ENCODE peak calls at places on chromosomes 13 and 19, in seven cellular contexts. One of them, this sample, is unnamed.
A peak's percentile ranks its signal among the peaks of the same experiment; 100 is the strongest.

GRCh38 chr19:29690842-29691241 is 24.2 kb downstream of the C19orf12 start:
- DNase-seq in GM12878: no peak
- DNase-seq in SK-N-SH: no peak
- DNase-seq in HepG2: peak; percentile 67
- DNase-seq in H1: no peak
- DNase-seq in K562: peak; percentile 80
- DNase-seq in HCT116: peak; percentile 23
- DNase-seq in this sample: no peak

GRCh38 chr19:51586799-51587198 is 15.7 kb downstream of the ZNF175 start:
- DNase-seq in HepG2: no peak
- DNase-seq in SK-N-SH: no peak
- DNase-seq in GM12878: no peak
- DNase-seq in H1: no peak
- DNase-seq in HCT116: no peak
- DNase-seq in K562: no peak
- DNase-seq in this sample: no peak

GRCh38 chr19:49849433-49850220 is 1.3 kb upstream of the PTOV1 start:
- DNase-seq in HCT116: no peak
- DNase-seq in GM12878: no peak
- DNase-seq in SK-N-SH: no peak
- DNase-seq in K562: no peak
- DNase-seq in H1: no peak
- DNase-seq in HepG2: no peak
- DNase-seq in this sample: no peak

GRCh38 chr13:112670118-112670517 is 19.7 kb upstream of the ATP11A start:
- DNase-seq in HepG2: peak; percentile 20
- DNase-seq in GM12878: no peak
- DNase-seq in HCT116: no peak
- DNase-seq in K562: no peak
- DNase-seq in H1: no peak
- DNase-seq in SK-N-SH: no peak
- DNase-seq in this sample: no peak

GRCh38 chr19:17654993-17655392 is 33.2 kb downstream of the UNC13A start:
- DNase-seq in SK-N-SH: peak; percentile 62
- DNase-seq in H1: no peak
- DNase-seq in HepG2: no peak
- DNase-seq in GM12878: no peak
- DNase-seq in HCT116: peak; percentile 64
- DNase-seq in K562: peak; percentile 40
- DNase-seq in this sample: no peak

GRCh38 chr13:114100446-114101320 is 31.7 kb downstream of the RASA3 start:
- DNase-seq in H1: no peak
- DNase-seq in HepG2: no peak
- DNase-seq in HCT116: no peak
- DNase-seq in GM12878: no peak
- DNase-seq in SK-N-SH: peak; percentile 39
- DNase-seq in K562: no peak
- DNase-seq in this sample: no peak

GRCh38 chr13:29081697-29082440 is 261.7 kb downstream of the MTUS2 start:
- DNase-seq in HepG2: no peak
- DNase-seq in HCT116: no peak
- DNase-seq in K562: no peak
- DNase-seq in H1: no peak
- DNase-seq in GM12878: no peak
- DNase-seq in SK-N-SH: no peak
- DNase-seq in this sample: no peak

GRCh38 chr13:98419786-98420559 is 156.9 kb downstream of the STK24 start:
- DNase-seq in SK-N-SH: no peak
- DNase-seq in HCT116: no peak
- DNase-seq in H1: no peak
- DNase-seq in GM12878: no peak
- DNase-seq in K562: no peak
- DNase-seq in HepG2: no peak
- DNase-seq in this sample: no peak

GRCh38 chr13:44758595-44759221 is 182.6 kb upstream of the TSC22D1 start:
- DNase-seq in HepG2: peak; percentile 22
- DNase-seq in HCT116: no peak
- DNase-seq in H1: no peak
- DNase-seq in SK-N-SH: no peak
- DNase-seq in GM12878: no peak
- DNase-seq in K562: no peak
- DNase-seq in this sample: no peak

GRCh38 chr13:21739771-21740170 is 68.9 kb downstream of the FGF9 start:
- DNase-seq in GM12878: no peak
- DNase-seq in HCT116: no peak
- DNase-seq in HepG2: no peak
- DNase-seq in H1: no peak
- DNase-seq in K562: no peak
- DNase-seq in SK-N-SH: no peak
- DNase-seq in this sample: no peak

GRCh38 chr19:14116525-14116917 is 1.0 kb downstream of the PRKACA start:
- DNase-seq in H1: no peak
- DNase-seq in K562: no peak
- DNase-seq in HCT116: no peak
- DNase-seq in SK-N-SH: no peak
- DNase-seq in HepG2: no peak
- DNase-seq in GM12878: no peak
- DNase-seq in this sample: no peak

GRCh38 chr13:40664100-40665060 is 2.1 kb downstream of the FOXO1 start:
- DNase-seq in GM12878: no peak
- DNase-seq in HCT116: no peak
- DNase-seq in HepG2: peak; percentile 43
- DNase-seq in K562: peak; percentile 53
- DNase-seq in SK-N-SH: peak; percentile 70
- DNase-seq in H1: no peak
- DNase-seq in this sample: no peak

GRCh38 chr19:12834976-12835757 is 788 bp upstream of the RTBDN start:
- DNase-seq in GM12878: no peak
- DNase-seq in SK-N-SH: peak; percentile 85
- DNase-seq in H1: no peak
- DNase-seq in HepG2: no peak
- DNase-seq in K562: peak; percentile 85
- DNase-seq in HCT116: peak; percentile 69
- DNase-seq in this sample: no peak

GRCh38 chr13:43831088-43831487 is 44.3 kb upstream of the ENOX1 start:
- DNase-seq in HepG2: no peak
- DNase-seq in SK-N-SH: no peak
- DNase-seq in GM12878: no peak
- DNase-seq in K562: no peak
- DNase-seq in H1: no peak
- DNase-seq in HCT116: no peak
- DNase-seq in this sample: no peak

GRCh38 chr13:49731766-49732165 is 40.5 kb upstream of the EBPL start:
- DNase-seq in SK-N-SH: no peak
- DNase-seq in K562: no peak
- DNase-seq in HCT116: no peak
- DNase-seq in HepG2: no peak
- DNase-seq in GM12878: no peak
- DNase-seq in H1: no peak
- DNase-seq in this sample: no peak

GRCh38 chr19:45187421-45188100 is 9.0 kb downstream of the BLOC1S3 start:
- DNase-seq in K562: peak; percentile 66
- DNase-seq in GM12878: no peak
- DNase-seq in H1: no peak
- DNase-seq in HepG2: peak; percentile 49
- DNase-seq in SK-N-SH: peak; percentile 67
- DNase-seq in HCT116: no peak
- DNase-seq in this sample: no peak

GRCh38 chr13:73293902-73294523 is 235.2 kb downstream of the KLF5 start:
- DNase-seq in SK-N-SH: no peak
- DNase-seq in K562: no peak
- DNase-seq in GM12878: no peak
- DNase-seq in HepG2: peak; percentile 3
- DNase-seq in HCT116: no peak
- DNase-seq in H1: peak; percentile 2
- DNase-seq in this sample: peak; percentile 8

GRCh38 chr19:58056261-58056660 is 2.8 kb upstream of the ZNF135 start:
- DNase-seq in SK-N-SH: no peak
- DNase-seq in H1: no peak
- DNase-seq in K562: no peak
- DNase-seq in GM12878: no peak
- DNase-seq in HepG2: no peak
- DNase-seq in HCT116: no peak
- DNase-seq in this sample: no peak

GRCh38 chr13:103473081-103473480 is 406.9 kb upstream of the SLC10A2 start:
- DNase-seq in H1: no peak
- DNase-seq in K562: no peak
- DNase-seq in SK-N-SH: no peak
- DNase-seq in HepG2: no peak
- DNase-seq in GM12878: no peak
- DNase-seq in HCT116: no peak
- DNase-seq in this sample: no peak

GRCh38 chr13:33927315-33927714 is 109.4 kb downstream of the RFC3 start:
- DNase-seq in GM12878: no peak
- DNase-seq in H1: no peak
- DNase-seq in SK-N-SH: no peak
- DNase-seq in HCT116: no peak
- DNase-seq in K562: no peak
- DNase-seq in HepG2: no peak
- DNase-seq in this sample: no peak

GRCh38 chr19:7982651-7983099 is 22.8 kb downstream of the ELAVL1 start:
- DNase-seq in H1: no peak
- DNase-seq in HepG2: no peak
- DNase-seq in K562: no peak
- DNase-seq in GM12878: no peak
- DNase-seq in SK-N-SH: no peak
- DNase-seq in HCT116: no peak
- DNase-seq in this sample: no peak

GRCh38 chr19:2627319-2627829 is 75.1 kb downstream of the GNG7 start:
- DNase-seq in HCT116: peak; percentile 92
- DNase-seq in SK-N-SH: no peak
- DNase-seq in GM12878: no peak
- DNase-seq in H1: no peak
- DNase-seq in K562: no peak
- DNase-seq in HepG2: peak; percentile 68
- DNase-seq in this sample: no peak
- H3K9ac ChIP-seq in HCT116: peak overlapping the region; percentile 49
- H3K9ac ChIP-seq in SK-N-SH: peak overlapping the region; percentile 4
- H3K9ac ChIP-seq in GM12878: no peak overlapping the region
- H3K9ac ChIP-seq in H1: no peak overlapping the region
- H3K9ac ChIP-seq in K562: no peak overlapping the region
- H3K9ac ChIP-seq in HepG2: peak overlapping the region; percentile 14
- H3K9ac ChIP-seq in this sample: no peak overlapping the region

DNA sequence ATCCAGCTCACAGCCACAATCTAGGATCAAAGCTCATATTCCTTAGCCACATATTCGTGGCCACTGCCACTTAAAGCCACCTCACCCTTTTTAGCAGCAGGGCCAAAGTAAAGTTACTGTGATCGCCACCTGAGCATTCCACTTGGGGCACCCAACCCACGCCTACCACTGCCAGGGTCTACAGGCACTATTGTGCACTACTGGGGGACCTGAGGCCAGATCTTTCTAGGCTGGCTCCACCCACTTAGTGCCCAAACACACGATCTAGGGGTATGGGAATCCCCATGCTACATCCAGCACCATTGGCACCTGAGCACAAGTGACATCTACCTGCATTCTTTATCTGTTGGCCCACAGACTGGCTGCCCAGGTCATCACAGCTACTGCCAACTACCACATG is 517.9 kb upstream of the PRR20A start:
- DNase-seq in HepG2: no peak
- DNase-seq in GM12878: no peak
- DNase-seq in SK-N-SH: no peak
- DNase-seq in K562: no peak
- DNase-seq in HCT116: no peak
- DNase-seq in H1: no peak
- DNase-seq in this sample: no peak
- TF ChIP-seq YY1 in HepG2: no peak
- TF ChIP-seq YY1 in GM12878: no peak
- TF ChIP-seq YY1 in SK-N-SH: no peak
- TF ChIP-seq YY1 in K562: no peak
- TF ChIP-seq YY1 in HCT116: no peak
- TF ChIP-seq YY1 in H1: no peak
- TF ChIP-seq YY1 in this sample: no peak

GRCh38 chr19:38561658-38562057 is 56.1 kb downstream of the MAP4K1 start:
- DNase-seq in K562: no peak
- DNase-seq in GM12878: no peak
- DNase-seq in H1: no peak
- DNase-seq in SK-N-SH: no peak
- DNase-seq in HepG2: no peak
- DNase-seq in HCT116: no peak
- DNase-seq in this sample: no peak

GRCh38 chr19:38562096-38562495 is 55.7 kb downstream of the MAP4K1 start:
- DNase-seq in H1: no peak
- DNase-seq in HCT116: no peak
- DNase-seq in GM12878: no peak
- DNase-seq in SK-N-SH: no peak
- DNase-seq in K562: no peak
- DNase-seq in HepG2: no peak
- DNase-seq in this sample: no peak

GRCh38 chr19:38563475-38563874 is 54.3 kb downstream of the MAP4K1 start:
- DNase-seq in GM12878: no peak
- DNase-seq in H1: no peak
- DNase-seq in HCT116: no peak
- DNase-seq in K562: no peak
- DNase-seq in HepG2: no peak
- DNase-seq in SK-N-SH: no peak
- DNase-seq in this sample: no peak

GRCh38 chr19:38565686-38566105 is 52.1 kb downstream of the MAP4K1 start:
- DNase-seq in K562: no peak
- DNase-seq in SK-N-SH: no peak
- DNase-seq in HCT116: no peak
- DNase-seq in HepG2: no peak
- DNase-seq in GM12878: no peak
- DNase-seq in H1: no peak
- DNase-seq in this sample: no peak

GRCh38 chr19:38564981-38565685 is 52.6 kb downstream of the MAP4K1 start:
- DNase-seq in SK-N-SH: peak; percentile 78
- DNase-seq in K562: no peak
- DNase-seq in GM12878: no peak
- DNase-seq in H1: no peak
- DNase-seq in HepG2: no peak
- DNase-seq in HCT116: no peak
- DNase-seq in this sample: no peak
- H3K4me3 ChIP-seq in SK-N-SH: peak overlapping the region; percentile 4
- H3K4me3 ChIP-seq in K562: no peak overlapping the region
- H3K4me3 ChIP-seq in GM12878: peak overlapping the region; percentile 36
- H3K4me3 ChIP-seq in H1: peak overlapping the region; percentile 12
- H3K4me3 ChIP-seq in HepG2: peak overlapping the region; percentile 16
- H3K4me3 ChIP-seq in HCT116: peak overlapping the region; percentile 35
- H3K4me3 ChIP-seq in this sample: no peak overlapping the region

DNA sequence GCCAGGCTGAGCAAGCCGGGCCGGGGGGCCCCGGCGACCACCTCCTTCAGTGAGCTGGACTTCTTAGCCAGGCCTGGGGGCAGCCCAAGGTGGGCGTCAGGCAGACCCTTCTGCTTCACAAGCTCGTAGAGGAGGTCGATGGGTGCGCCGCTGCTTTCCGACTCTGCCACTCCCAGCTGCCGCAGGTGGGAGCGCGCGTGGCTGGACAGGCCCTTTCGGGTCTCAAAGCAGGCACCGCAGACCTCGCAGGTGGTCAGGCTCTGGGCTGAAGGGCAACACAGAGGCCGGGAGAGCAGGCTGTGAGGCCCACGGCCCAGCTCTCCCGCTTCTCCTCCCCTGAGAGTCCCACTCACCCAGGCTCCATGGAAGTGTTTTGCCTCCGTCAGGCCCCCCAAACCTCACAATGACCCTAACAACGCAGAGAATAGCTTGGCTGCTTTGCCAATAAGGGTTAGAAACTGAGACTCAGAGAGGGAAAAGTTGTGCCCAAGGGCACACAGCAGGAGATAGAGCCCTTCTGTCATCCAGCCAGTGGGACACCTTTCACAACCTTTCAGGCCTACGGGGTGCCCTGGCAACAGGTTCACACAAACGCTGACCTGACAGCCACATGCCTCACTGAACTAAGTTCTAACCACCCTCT is 11.2 kb upstream of the AKAP8L start:
- DNase-seq in HepG2: no peak
- DNase-seq in K562: no peak
- DNase-seq in H1: no peak
- DNase-seq in SK-N-SH: no peak
- DNase-seq in HCT116: no peak
- DNase-seq in GM12878: no peak
- DNase-seq in this sample: no peak
- H3K9ac ChIP-seq in HepG2: no peak overlapping the region
- H3K9ac ChIP-seq in K562: no peak overlapping the region
- H3K9ac ChIP-seq in H1: peak overlapping the region; percentile 19
- H3K9ac ChIP-seq in SK-N-SH: no peak overlapping the region
- H3K9ac ChIP-seq in HCT116: no peak overlapping the region
- H3K9ac ChIP-seq in GM12878: no peak overlapping the region
- H3K9ac ChIP-seq in this sample: peak overlapping the region; percentile 36